ENCODE peak calls at places on chromosomes 3 and 15, in eight cellular contexts. J, G, S, Y, R, U, A and H are unnamed samples.

GRCh38 chr15:56519000-56519399 is 54.1 kb upstream of the MNS1 start:
- DNase-seq in J (no peak), G (no peak), S (no peak), Y (no peak), R (no peak), U (no peak), A (no peak), H (no peak)

GRCh38 chr15:74505837-74506514 is 35.0 kb upstream of the ARID3B start:
- DNase-seq in J (no peak), G (no peak), S (no peak), Y (no peak), R (no peak), U (peak; percentile 60), A (peak; percentile 61), H (no peak)

GRCh38 chr3:87468938-87469337 is 192.6 kb upstream of the POU1F1 start:
- DNase-seq in J (no peak), G (no peak), S (no peak), Y (no peak), R (no peak), U (peak; percentile 7), A (no peak), H (no peak)

GRCh38 chr3:11510001-11510760 is 133.5 kb downstream of the VGLL4 start:
- DNase-seq in J (no peak), G (no peak), S (no peak), Y (no peak), R (no peak), U (no peak), A (no peak), H (no peak)

GRCh38 chr3:185715091-185715490 is 109.8 kb downstream of the IGF2BP2 start:
- DNase-seq in J (no peak), G (no peak), S (peak; percentile 28), Y (no peak), R (no peak), U (no peak), A (peak; percentile 37), H (no peak)

GRCh38 chr15:64161688-64162477 is 939 bp downstream of the PPIB start:
- DNase-seq in J (no peak), G (no peak), S (no peak), Y (no peak), R (no peak), U (no peak), A (peak; percentile 20), H (no peak)

GRCh38 chr15:75640483-75641175 is 605 bp upstream of the IMP3 start:
- DNase-seq in J (peak; percentile 70), G (peak; percentile 72), S (no peak), Y (no peak), R (peak; percentile 34), U (peak; percentile 53), A (peak; percentile 54), H (peak; percentile 17)

GRCh38 chr3:86973440-86973839 is 17.5 kb downstream of the VGLL3 start:
- DNase-seq in J (peak; percentile 98), G (no peak), S (no peak), Y (no peak), R (no peak), U (peak; percentile 99), A (peak; percentile 64), H (no peak)

GRCh38 chr3:46085421-46086082 is 58.3 kb upstream of the XCR1 start:
- DNase-seq in J (no peak), G (no peak), S (no peak), Y (no peak), R (no peak), U (no peak), A (no peak), H (no peak)

GRCh38 chr3:109369510-109369909 is 32.2 kb upstream of the DPPA4 start:
- DNase-seq in J (no peak), G (no peak), S (no peak), Y (no peak), R (no peak), U (no peak), A (no peak), H (no peak)

GRCh38 chr3:131304890-131305289 is 76.7 kb upstream of the NUDT16 start:
- DNase-seq in J (no peak), G (no peak), S (no peak), Y (peak; percentile 72), R (no peak), U (no peak), A (no peak), H (no peak)

GRCh38 chr15:27361418-27361817 is 390.4 kb downstream of the GABRG3 start:
- DNase-seq in J (no peak), G (no peak), S (no peak), Y (no peak), R (no peak), U (no peak), A (no peak), H (no peak)

GRCh38 chr3:172140499-172141391 is 101.4 kb downstream of the FNDC3B start:
- DNase-seq in J (peak; percentile 97), G (no peak), S (peak; percentile 51), Y (no peak), R (no peak), U (peak; percentile 100), A (peak; percentile 98), H (no peak)

GRCh38 chr3:133578548-133579191 is 5.2 kb downstream of the CDV3 start:
- DNase-seq in J (peak; percentile 67), G (no peak), S (peak; percentile 37), Y (no peak), R (no peak), U (peak; percentile 57), A (peak; percentile 46), H (no peak)

GRCh38 chr15:31392761-31393401 is 66.2 kb downstream of the KLF13 start:
- DNase-seq in J (no peak), G (no peak), S (no peak), Y (no peak), R (no peak), U (no peak), A (no peak), H (no peak)

GRCh38 chr3:168191856-168192255 is 96.1 kb upstream of the GOLIM4 start:
- DNase-seq in J (no peak), G (no peak), S (no peak), Y (no peak), R (no peak), U (no peak), A (no peak), H (no peak)

GRCh38 chr15:81387629-81388430 is 13.8 kb upstream of the TMC3 start:
- DNase-seq in J (no peak), G (no peak), S (no peak), Y (no peak), R (no peak), U (no peak), A (no peak), H (no peak)

GRCh38 chr3:37768107-37768809 is 93.4 kb upstream of the CTDSPL start:
- DNase-seq in J (peak; percentile 77), G (no peak), S (no peak), Y (no peak), R (no peak), U (peak; percentile 8), A (no peak), H (no peak)

GRCh38 chr3:62870321-62870720 is 4.9 kb downstream of the CADPS start:
- DNase-seq in J (peak; percentile 21), G (no peak), S (peak; percentile 21), Y (no peak), R (no peak), U (peak; percentile 29), A (no peak), H (no peak)

GRCh38 chr3:153219147-153219546 is 57.1 kb downstream of the RAP2B start:
- DNase-seq in J (no peak), G (no peak), S (no peak), Y (no peak), R (no peak), U (peak; percentile 58), A (no peak), H (no peak)

GRCh38 chr15:68558318-68559305 is 20.2 kb upstream of the CORO2B start:
- DNase-seq in J (no peak), G (no peak), S (no peak), Y (peak; percentile 44), R (no peak), U (no peak), A (no peak), H (no peak)

GRCh38 chr3:11197471-11197870 is 43.2 kb downstream of the HRH1 start:
- DNase-seq in J (peak; percentile 71), G (no peak), S (no peak), Y (no peak), R (no peak), U (no peak), A (no peak), H (no peak)

GRCh38 chr15:77025066-77025435 is 30.1 kb downstream of the PSTPIP1 start:
- DNase-seq in J (no peak), G (no peak), S (no peak), Y (no peak), R (no peak), U (no peak), A (no peak), H (peak; percentile 2)

GRCh38 chr15:69973102-69973714 is 124.5 kb downstream of the TLE3 start:
- DNase-seq in J (peak; percentile 32), G (no peak), S (no peak), Y (no peak), R (no peak), U (peak; percentile 65), A (peak; percentile 49), H (no peak)

GRCh38 chr3:80688814-80689213 is 921.0 kb upstream of the ROBO1 start:
- DNase-seq in J (peak; percentile 61), G (no peak), S (no peak), Y (no peak), R (no peak), U (peak; percentile 61), A (peak; percentile 2), H (no peak)

GRCh38 chr3:143222505-143222904 is 102.9 kb downstream of the CHST2 start:
- DNase-seq in J (no peak), G (no peak), S (no peak), Y (no peak), R (no peak), U (no peak), A (no peak), H (no peak)

GRCh38 chr3:187799942-187800637 is 54.8 kb upstream of the BCL6 start:
- DNase-seq in J (no peak), G (no peak), S (no peak), Y (no peak), R (no peak), U (no peak), A (no peak), H (no peak)

GRCh38 chr15:95604634-95605036 is 725.9 kb upstream of the NR2F2 start:
- DNase-seq in J (peak; percentile 98), G (no peak), S (peak; percentile 17), Y (no peak), R (no peak), U (peak; percentile 70), A (peak; percentile 94), H (no peak)

GRCh38 chr15:67136802-67137201 is 71.4 kb downstream of the SMAD3 start:
- DNase-seq in J (no peak), G (no peak), S (no peak), Y (no peak), R (no peak), U (no peak), A (no peak), H (no peak)